ENCODE peak calls at places on chromosome 15, in five cellular contexts. N, I, P, U and F are unnamed samples.

GRCh38 chr15:92653836-92654524 is 1.6 kb downstream of the FAM174B start:
- DNase-seq in N (no peak), I (no peak), P (no peak), U (no peak), F (no peak)

GRCh38 chr15:93036922-93037321 is 52.1 kb downstream of the RGMA start:
- DNase-seq in N (no peak), I (no peak), P (no peak), U (no peak), F (no peak)

GRCh38 chr15:68483165-68483564 is 51.2 kb upstream of the ITGA11 start:
- DNase-seq in N (no peak), I (no peak), P (no peak), U (no peak), F (no peak)

GRCh38 chr15:51286816-51287215 is 51.6 kb downstream of the CYP19A1 start:
- DNase-seq in N (no peak), I (no peak), P (peak), U (no peak), F (peak)

GRCh38 chr15:42456971-42457370 is 34.0 kb downstream of the ZNF106 start:
- DNase-seq in N (no peak), I (peak), P (no peak), U (no peak), F (no peak)

GRCh38 chr15:85788796-85789495 is 5.8 kb downstream of the KLHL25 start:
- DNase-seq in N (no peak), I (no peak), P (peak), U (no peak), F (no peak)

GRCh38 chr15:63322541-63322940 is 45.1 kb downstream of the APH1B start:
- DNase-seq in N (peak), I (no peak), P (no peak), U (peak), F (peak)

GRCh38 chr15:51097553-51098330 is 3.0 kb upstream of the TNFAIP8L3 start:
- DNase-seq in N (no peak), I (peak), P (peak), U (peak), F (no peak)

GRCh38 chr15:42920281-42921048 is at the start of gene TTBK2:
- DNase-seq in N (peak), I (peak), P (peak), U (peak), F (peak)

GRCh38 chr15:48415036-48415886 is 84.0 kb downstream of the DUT start:
- DNase-seq in N (peak), I (no peak), P (peak), U (peak), F (no peak)